ENCODE peak calls at places on chromosomes 13 and 19, in seven cellular contexts. O is MM.1S, D is PC-3, T is GM23248, P is HCT116, K is GM23338, H is hepatocyte. F is an unnamed sample. For H3K9me2, the result is how much of the 10 kb centered on the place peaks cover.

GRCh38 chr19:49512970-49513745 is 697 bp downstream of the FCGRT start:
- DNase-seq in O (no peak), D (no peak), T (peak), P (no peak), K (peak), H (peak), F (no peak)

GRCh38 chr19:6680141-6680540 is 10.2 kb upstream of the TNFSF14 start:
- DNase-seq in O (no peak), D (peak), T (no peak), P (no peak), K (no peak), H (no peak), F (peak)

GRCh38 chr19:2476451-2477140 is 669 bp downstream of the GADD45B start:
- DNase-seq in O (peak), D (peak), T (peak), P (no peak), K (peak), H (peak), F (peak)

GRCh38 chr13:85166891-85167290 is 632.3 kb downstream of the SLITRK6 start:
- DNase-seq in O (no peak), D (no peak), T (no peak), P (no peak), K (no peak), H (no peak), F (no peak)

GRCh38 chr19:52155596-52156359 is 15.6 kb downstream of the ZNF836 start:
- DNase-seq in O (no peak), D (no peak), T (no peak), P (no peak), K (no peak), H (no peak), F (no peak)

GRCh38 chr19:21440321-21440720 is 43.4 kb downstream of the ZNF493 start:
- DNase-seq in O (no peak), D (no peak), T (no peak), P (no peak), K (no peak), H (no peak), F (no peak)

GRCh38 chr19:32829345-32829896 is 40.1 kb downstream of the SLC7A9 start:
- DNase-seq in O (no peak), D (no peak), T (no peak), P (no peak), K (no peak), H (no peak), F (no peak)

GRCh38 chr13:20206065-20206725 is 13.5 kb upstream of the GJB2 start:
- DNase-seq in O (no peak), D (no peak), T (no peak), P (no peak), K (peak), H (no peak), F (no peak)

GRCh38 chr13:22757530-22758120 is 423.2 kb upstream of the SGCG start:
- DNase-seq in O (no peak), D (peak), T (peak), P (no peak), K (peak), H (peak), F (no peak)

GRCh38 chr19:862529-863304 is 3.3 kb downstream of the CFD start:
- DNase-seq in O (peak), D (no peak), T (peak), P (no peak), K (peak), H (peak), F (no peak)

GRCh38 chr13:101627556-101627943 is 175.1 kb downstream of the ITGBL1 start:
- DNase-seq in O (peak), D (peak), T (peak), P (no peak), K (no peak), H (no peak), F (no peak)

GRCh38 chr19:41626877-41627276 is at the start of gene CEACAM4:
- DNase-seq in O (no peak), D (no peak), T (no peak), P (no peak), K (no peak), H (no peak), F (no peak)

GRCh38 chr19:29530549-29531457 is 5.0 kb downstream of the VSTM2B start:
- DNase-seq in O (no peak), D (no peak), T (no peak), P (no peak), K (peak), H (no peak), F (no peak)

GRCh38 chr13:23817833-23818232 is 71.4 kb downstream of the MIPEP start:
- DNase-seq in O (no peak), D (no peak), T (no peak), P (no peak), K (no peak), H (no peak), F (no peak)

GRCh38 chr13:26327905-26328304 is 74.0 kb downstream of the CDK8 start:
- DNase-seq in O (no peak), D (peak), T (no peak), P (no peak), K (no peak), H (no peak), F (peak)

GRCh38 chr19:38989066-38989605 is 13.6 kb upstream of the FBXO17 start:
- DNase-seq in O (no peak), D (peak), T (peak), P (no peak), K (peak), H (peak), F (peak)

GRCh38 chr13:108959254-108959653 is 329.8 kb downstream of the MYO16 start:
- DNase-seq in O (no peak), D (no peak), T (peak), P (no peak), K (no peak), H (no peak), F (peak)

GRCh38 chr13:108961542-108962125 is 332.2 kb downstream of the MYO16 start:
- DNase-seq in O (peak), D (peak), T (peak), P (peak), K (peak), H (peak), F (no peak)

GRCh38 chr13:108958013-108958376 is 328.6 kb downstream of the MYO16 start:
- DNase-seq in O (no peak), D (no peak), T (no peak), P (no peak), K (no peak), H (no peak), F (no peak)

GRCh38 chr13:108957369-108958012 is 328.1 kb downstream of the MYO16 start:
- DNase-seq in O (no peak), D (peak), T (peak), P (peak), K (peak), H (peak), F (peak)

DNA sequence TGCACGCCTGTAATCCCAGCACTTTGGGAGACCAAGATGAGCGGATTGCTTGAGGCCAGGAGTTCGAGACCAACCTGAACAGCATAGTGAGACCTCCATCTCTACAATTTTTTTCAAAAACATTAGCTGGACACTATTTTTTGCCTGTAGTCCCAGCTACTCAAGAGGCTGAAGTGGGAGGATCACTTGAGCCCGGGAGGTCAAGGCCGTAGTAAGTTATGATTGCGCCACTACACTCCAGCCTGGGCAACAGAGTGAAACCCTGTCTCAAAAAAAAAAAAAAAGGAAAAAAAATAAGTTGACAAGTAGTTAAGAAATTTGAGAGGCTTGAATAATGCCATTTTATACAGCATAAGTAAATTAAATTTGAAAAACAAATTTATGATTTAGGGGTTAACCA is 330.6 kb downstream of the MYO16 start:
- DNase-seq in O (no peak), D (no peak), T (no peak), P (no peak), K (no peak), H (no peak), F (no peak)
- H3K4me3 ChIP-seq in O (no peak), D (no peak), T (no peak), P (no peak), K (no peak), H (no peak), F (no peak)

DNA sequence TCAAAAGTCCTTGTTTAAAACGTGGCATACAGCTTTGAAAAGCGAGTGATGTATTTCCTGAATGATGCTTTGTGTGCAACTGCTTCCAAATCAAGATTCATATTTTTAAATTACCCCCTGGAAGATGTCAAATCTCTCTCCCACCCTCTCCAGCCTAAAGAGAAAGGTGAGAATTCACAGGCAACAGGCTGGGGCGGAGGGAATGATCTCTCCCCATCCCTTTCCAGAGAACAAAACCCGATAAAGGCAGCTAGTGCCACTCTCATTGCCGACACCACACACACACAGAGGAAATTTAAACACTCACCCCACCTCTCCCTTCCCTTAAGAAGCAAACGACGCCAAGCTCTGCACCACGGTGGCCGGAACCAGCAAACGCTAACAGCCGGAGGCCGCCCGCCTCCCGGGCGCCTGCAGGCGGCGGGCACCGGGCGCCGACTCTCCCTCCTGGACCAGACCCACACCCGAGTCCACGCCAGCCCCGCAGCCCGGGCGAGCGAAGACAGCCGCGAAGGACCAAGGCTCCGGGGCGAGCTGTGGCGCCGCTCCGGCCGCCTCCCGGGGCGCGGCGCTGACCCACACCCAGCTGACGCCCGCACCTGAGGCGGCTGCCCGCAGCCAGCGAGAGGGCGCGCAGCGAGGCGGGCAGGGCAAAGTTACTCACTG is 485 bp downstream of the LNX2 start:
- DNase-seq in O (peak), D (peak), T (peak), P (no peak), K (peak), H (no peak), F (no peak)
- TF ChIP-seq EZH2 in O (no peak), D (no peak), T (no peak), P (no peak), K (no peak), H (no peak), F (no peak)

DNA sequence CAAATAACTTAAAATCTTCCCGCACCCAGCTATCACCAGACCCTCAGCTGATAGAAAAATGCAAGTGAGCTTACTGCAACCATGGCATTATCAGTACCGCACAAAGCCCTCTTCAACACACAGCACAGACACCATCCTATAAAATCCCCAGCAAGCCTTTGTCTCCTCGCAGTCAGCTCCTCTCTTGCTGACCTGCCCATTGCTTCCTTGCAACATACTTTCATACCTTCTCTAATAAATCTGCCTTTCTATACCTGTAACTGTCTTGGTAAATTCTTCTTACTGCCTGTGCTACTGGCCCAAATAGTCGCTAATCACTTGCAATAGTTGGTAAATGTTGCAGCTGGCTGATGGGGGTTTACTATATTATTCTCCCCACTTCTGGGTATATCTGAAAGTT is 43.3 kb upstream of the FARP1 start:
- DNase-seq in O (no peak), D (no peak), T (no peak), P (no peak), K (no peak), H (no peak), F (no peak)
- H3K9me2 ChIP-seq in O (under half), D (under half), T (under half), P (under half), K (under half), H (under half), F (under half)

DNA sequence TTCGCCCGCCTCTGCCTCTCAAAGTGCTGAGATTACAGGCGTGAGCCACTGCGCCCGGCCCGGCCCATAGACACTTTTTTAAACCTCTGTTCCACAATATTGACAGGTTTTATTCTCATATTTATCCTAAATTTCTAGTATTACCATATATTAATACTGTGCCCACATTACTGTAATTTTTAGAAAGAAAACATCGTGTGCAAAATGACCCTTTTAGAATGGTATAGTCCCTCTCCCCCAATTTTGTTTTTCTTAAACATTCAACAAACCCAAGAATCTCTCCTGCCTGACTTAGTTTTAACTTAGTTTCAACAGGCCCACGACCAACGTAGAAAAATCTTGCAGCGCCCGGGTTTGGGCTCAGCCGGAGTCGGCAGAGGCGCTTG is 9.1 kb downstream of the CDX2 start:
- DNase-seq in O (no peak), D (no peak), T (no peak), P (no peak), K (no peak), H (no peak), F (no peak)
- H3K4me3 ChIP-seq in O (no peak), D (peak), T (peak), P (no peak), K (peak), H (peak), F (no peak)

GRCh38 chr19:16325671-16326400 is 1.2 kb downstream of the KLF2 start:
- DNase-seq in O (peak), D (no peak), T (peak), P (no peak), K (peak), H (peak), F (no peak)

GRCh38 chr19:16326401-16327130 is 1.9 kb downstream of the KLF2 start:
- DNase-seq in O (peak), D (no peak), T (peak), P (no peak), K (peak), H (no peak), F (no peak)

GRCh38 chr19:16324064-16324383 is 602 bp upstream of the KLF2 start:
- DNase-seq in O (no peak), D (no peak), T (no peak), P (no peak), K (no peak), H (no peak), F (no peak)

GRCh38 chr19:16324384-16325160 is at the start of gene KLF2:
- DNase-seq in O (peak), D (peak), T (peak), P (peak), K (peak), H (peak), F (peak)

DNA sequence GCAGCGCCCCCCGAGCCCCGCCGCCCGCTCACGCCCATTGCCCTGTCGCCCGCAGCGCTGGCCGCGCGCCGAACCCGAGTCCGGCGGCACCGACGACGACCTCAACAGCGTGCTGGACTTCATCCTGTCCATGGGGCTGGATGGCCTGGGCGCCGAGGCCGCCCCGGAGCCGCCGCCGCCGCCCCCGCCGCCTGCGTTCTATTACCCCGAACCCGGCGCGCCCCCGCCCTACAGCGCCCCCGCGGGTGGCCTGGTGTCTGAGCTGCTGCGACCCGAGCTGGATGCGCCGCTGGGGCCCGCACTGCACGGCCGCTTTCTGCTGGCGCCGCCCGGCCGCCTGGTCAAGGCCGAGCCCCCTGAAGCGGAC is 518 bp downstream of the KLF2 start:
- DNase-seq in O (peak), D (no peak), T (peak), P (no peak), K (peak), H (peak), F (no peak)
- TF ChIP-seq EZH2 in O (no peak), D (no peak), T (no peak), P (no peak), K (no peak), H (no peak), F (no peak)

DNA sequence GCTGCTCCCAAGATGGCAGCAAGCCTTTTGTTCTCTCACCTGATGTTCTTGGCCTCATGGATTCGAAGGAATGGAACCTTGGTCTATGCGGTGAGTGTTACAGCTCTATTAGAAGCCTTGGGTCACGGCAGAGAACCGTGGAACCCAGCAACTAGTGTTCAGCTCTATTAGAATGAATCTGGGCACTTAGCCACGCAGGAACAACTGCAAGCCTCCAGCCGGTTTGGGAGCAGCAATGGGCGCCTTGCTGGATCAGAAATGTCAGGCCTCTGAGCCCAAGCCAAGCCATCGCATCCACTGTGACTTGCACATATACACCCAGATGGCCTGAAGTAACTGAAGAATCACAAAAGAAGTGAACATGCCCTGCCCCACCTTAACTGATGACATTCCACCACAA is 1100.7 kb upstream of the PRR20A start:
- DNase-seq in O (no peak), D (no peak), T (no peak), P (no peak), K (no peak), H (no peak), F (no peak)
- H3K9me2 ChIP-seq in O (under half), D (under half), T (under half), P (under half), K (under half), H (under half), F (under half)

GRCh38 chr19:30719991-30720329 is 347.8 kb downstream of the ZNF536 start:
- DNase-seq in O (no peak), D (no peak), T (peak), P (no peak), K (peak), H (no peak), F (no peak)

GRCh38 chr19:30717381-30717780 is 345.2 kb downstream of the ZNF536 start:
- DNase-seq in O (no peak), D (no peak), T (no peak), P (no peak), K (no peak), H (no peak), F (no peak)

GRCh38 chr19:30718014-30718413 is 345.8 kb downstream of the ZNF536 start:
- DNase-seq in O (no peak), D (no peak), T (no peak), P (no peak), K (no peak), H (no peak), F (no peak)

GRCh38 chr19:30719189-30719990 is 347.2 kb downstream of the ZNF536 start:
- DNase-seq in O (peak), D (no peak), T (peak), P (no peak), K (peak), H (peak), F (no peak)

GRCh38 chr19:30718728-30719127 is 346.5 kb downstream of the ZNF536 start:
- DNase-seq in O (no peak), D (no peak), T (no peak), P (no peak), K (no peak), H (no peak), F (no peak)
- H3K4me3 ChIP-seq in O (peak), D (no peak), T (peak), P (no peak), K (peak), H (no peak), F (no peak)

GRCh38 chr19:18799389-18799970 is 8.4 kb upstream of the COMP start:
- DNase-seq in O (no peak), D (no peak), T (no peak), P (no peak), K (no peak), H (no peak), F (peak)
- TF ChIP-seq EZH2 in O (no peak), D (no peak), T (no peak), P (no peak), K (no peak), H (no peak), F (no peak)

GRCh38 chr19:14515501-14516047 is 2.6 kb downstream of the DNAJB1 start:
- DNase-seq in O (no peak), D (no peak), T (no peak), P (no peak), K (no peak), H (no peak), F (no peak)
- H3K9me2 ChIP-seq in O (under half), D (under half), T (under half), P (under half), K (under half), H (under half), F (under half)